ENCODE peak calls at places on chromosomes 16 and 17, in four cellular contexts. A is naive thymus-derived CD8-positive, alpha-beta T cell; V is IMR-90; H is stomach. D is an unnamed sample.

GRCh38 chr17:42221886-42222745 is 27.8 kb upstream of the GHDC start:
- DNase-seq in A (peak; percentile 51), V (peak; percentile 58), H (peak; percentile 55), D (peak; percentile 74)

GRCh38 chr16:35798885-35799426 is 2339.5 kb downstream of the TP53TG3F start:
- DNase-seq in A (no peak), V (no peak), H (no peak), D (no peak)

GRCh38 chr16:89370081-89370511 is 120.3 kb downstream of the ANKRD11 start:
- DNase-seq in A (no peak), V (peak; percentile 44), H (no peak), D (peak; percentile 48)

GRCh38 chr17:1713878-1714487 is 3.8 kb upstream of the TLCD2 start:
- DNase-seq in A (no peak), V (peak; percentile 32), H (peak; percentile 54), D (peak; percentile 48)

GRCh38 chr17:42531455-42532354 is 4.3 kb upstream of the NAGLU start:
- DNase-seq in A (peak; percentile 29), V (peak; percentile 34), H (peak; percentile 70), D (peak; percentile 81)

GRCh38 chr17:44565866-44566443 is 8.7 kb downstream of the FZD2 start:
- DNase-seq in A (no peak), V (no peak), H (no peak), D (no peak)

GRCh38 chr17:8649157-8650118 is 18.9 kb upstream of the MYH10 start:
- DNase-seq in A (no peak), V (peak; percentile 95), H (no peak), D (peak; percentile 100)

GRCh38 chr16:569445-570254 is at the start of gene PIGQ:
- DNase-seq in A (peak; percentile 46), V (peak; percentile 35), H (peak; percentile 64), D (peak; percentile 82)

GRCh38 chr16:21130811-21131210 is 19.8 kb downstream of the DNAH3 start:
- DNase-seq in A (no peak), V (no peak), H (no peak), D (no peak)

GRCh38 chr17:34711646-34712045 is 132.3 kb downstream of the TMEM132E start:
- DNase-seq in A (no peak), V (no peak), H (no peak), D (no peak)

GRCh38 chr17:4019400-4019799 is 55.2 kb upstream of the ATP2A3 start:
- DNase-seq in A (no peak), V (no peak), H (no peak), D (no peak)

GRCh38 chr17:51819820-51820219 is 338.7 kb downstream of the CA10 start:
- DNase-seq in A (no peak), V (no peak), H (no peak), D (no peak)

GRCh38 chr16:72860726-72861562 is 187.0 kb downstream of the ZFHX3 start:
- DNase-seq in A (no peak), V (no peak), H (no peak), D (no peak)

GRCh38 chr17:35082073-35082657 is 18.7 kb upstream of the RFFL start:
- DNase-seq in A (no peak), V (peak; percentile 84), H (no peak), D (peak; percentile 87)

GRCh38 chr16:65666132-65666869 is 544.4 kb upstream of the CDH11 start:
- DNase-seq in A (no peak), V (no peak), H (no peak), D (no peak)

GRCh38 chr17:75105269-75106080 is 4.3 kb upstream of the ARMC7 start:
- DNase-seq in A (no peak), V (peak; percentile 40), H (peak; percentile 85), D (peak; percentile 63)

GRCh38 chr17:7034955-7035590 is 742 bp upstream of the SLC16A13 start:
- DNase-seq in A (peak; percentile 40), V (no peak), H (no peak), D (no peak)

GRCh38 chr16:23124315-23124714 is 24.9 kb downstream of the USP31 start:
- DNase-seq in A (no peak), V (peak; percentile 83), H (no peak), D (peak; percentile 94)

GRCh38 chr16:3490911-3491629 is 4.2 kb downstream of the C16orf90 start:
- DNase-seq in A (no peak), V (no peak), H (peak; percentile 57), D (no peak)

GRCh38 chr16:9906218-9906617 is 276.0 kb downstream of the GRIN2A start:
- DNase-seq in A (no peak), V (no peak), H (no peak), D (no peak)

GRCh38 chr16:21277927-21278706 is at the start of gene CRYM:
- DNase-seq in A (peak; percentile 15), V (no peak), H (peak; percentile 64), D (peak; percentile 68)

GRCh38 chr16:51938861-51939260 is 608.1 kb downstream of the TOX3 start:
- DNase-seq in A (no peak), V (no peak), H (no peak), D (no peak)

GRCh38 chr17:15782809-15783208 is 50.7 kb downstream of the TBC1D26 start:
- DNase-seq in A (peak; percentile 6), V (no peak), H (peak; percentile 45), D (peak; percentile 81)

GRCh38 chr16:50520451-50521245 is 27.5 kb upstream of the NKD1 start:
- DNase-seq in A (no peak), V (no peak), H (peak; percentile 9), D (no peak)

GRCh38 chr17:77534137-77534536 is 393.4 kb downstream of the SEC14L1 start:
- DNase-seq in A (no peak), V (no peak), H (no peak), D (no peak)

GRCh38 chr16:70738083-70738977 is 52.5 kb upstream of the MTSS2 start:
- DNase-seq in A (peak; percentile 19), V (peak; percentile 93), H (peak; percentile 43), D (peak; percentile 88)

GRCh38 chr17:7781467-7781866 is 52.5 kb upstream of the KDM6B start:
- DNase-seq in A (no peak), V (no peak), H (no peak), D (no peak)

GRCh38 chr16:88471575-88471974 is 18.5 kb downstream of the ZFPM1 start:
- DNase-seq in A (no peak), V (no peak), H (no peak), D (no peak)

GRCh38 chr17:80216473-80217456 is 3.4 kb downstream of the SGSH start:
- DNase-seq in A (no peak), V (no peak), H (no peak), D (no peak)

GRCh38 chr16:27999687-28000086 is 63.8 kb downstream of the GSG1L start:
- DNase-seq in A (no peak), V (peak; percentile 12), H (no peak), D (peak; percentile 24)

GRCh38 chr16:86392751-86393150 is 117.6 kb upstream of the FOXF1 start:
- DNase-seq in A (no peak), V (peak; percentile 70), H (no peak), D (peak; percentile 74)

GRCh38 chr16:58454856-58455255 is 45.1 kb upstream of the NDRG4 start:
- DNase-seq in A (no peak), V (no peak), H (no peak), D (no peak)

GRCh38 chr16:1366712-1367299 is 15.1 kb downstream of the GNPTG start:
- DNase-seq in A (no peak), V (no peak), H (no peak), D (no peak)

GRCh38 chr16:88069397-88070168 is 118.3 kb downstream of the BANP start:
- DNase-seq in A (no peak), V (no peak), H (peak; percentile 45), D (no peak)

GRCh38 chr17:30520436-30520835 is 43.2 kb downstream of the GOSR1 start:
- DNase-seq in A (no peak), V (peak; percentile 63), H (no peak), D (peak; percentile 91)

GRCh38 chr17:67469208-67469980 is 92.3 kb downstream of the PITPNC1 start:
- DNase-seq in A (peak; percentile 50), V (peak; percentile 28), H (no peak), D (no peak)

GRCh38 chr16:84606081-84606875 is 11.6 kb downstream of the COTL1 start:
- DNase-seq in A (no peak), V (no peak), H (no peak), D (no peak)

GRCh38 chr17:4604111-4604644 is 19.8 kb downstream of the SMTNL2 start:
- DNase-seq in A (no peak), V (peak; percentile 62), H (peak; percentile 65), D (peak; percentile 36)